ENCODE peak calls at places on chromosome 21, in five cellular contexts. G is epithelial cell of esophagus, S is lower lobe of right lung, O is foreskin keratinocyte, P is skeletal muscle cell. B is an unnamed sample.

GRCh38 chr21:29238967-29239289 is 59.8 kb upstream of the BACH1 start:
- DNase-seq in G (no peak), P (no peak), S (no peak), O (no peak), B (no peak)

GRCh38 chr21:41280115-41280919 is 36.3 kb upstream of the FAM3B start:
- DNase-seq in S (no peak), P (peak; percentile 39), O (no peak), G (no peak), B (peak; percentile 52)

GRCh38 chr21:39021475-39021832 is 161.8 kb downstream of the PSMG1 start:
- DNase-seq in O (no peak), G (no peak), S (no peak), P (no peak), B (no peak)

GRCh38 chr21:33661146-33661545 is 18.8 kb downstream of the ITSN1 start:
- DNase-seq in P (no peak), O (no peak), G (peak; percentile 52), S (no peak), B (no peak)

GRCh38 chr21:25506887-25507286 is 100.4 kb downstream of the MRPL39 start:
- DNase-seq in S (no peak), G (peak; percentile 65), P (peak; percentile 52), O (no peak), B (peak; percentile 56)

GRCh38 chr21:33388188-33388587 is 15.0 kb upstream of the IFNGR2 start:
- DNase-seq in S (no peak), P (no peak), G (no peak), O (no peak), B (no peak)

GRCh38 chr21:33419538-33420123 is 16.4 kb downstream of the IFNGR2 start:
- DNase-seq in G (peak; percentile 24), P (no peak), O (no peak), S (peak; percentile 58), B (no peak)

GRCh38 chr21:42003051-42003461 is 7.1 kb downstream of the ZBTB21 start:
- DNase-seq in S (no peak), O (peak; percentile 82), P (peak; percentile 37), G (no peak), B (no peak)

GRCh38 chr21:20971296-20971921 is 26.8 kb upstream of the NCAM2 start:
- DNase-seq in S (no peak), P (peak; percentile 25), O (peak; percentile 2), G (peak; percentile 52), B (peak; percentile 2)

GRCh38 chr21:31078796-31079195 is 40.5 kb upstream of the KRTAP19-8 start:
- DNase-seq in G (no peak), O (no peak), P (no peak), S (no peak), B (no peak)

GRCh38 chr21:40053007-40053406 is 185.8 kb downstream of the PCP4 start:
- DNase-seq in G (no peak), O (no peak), S (no peak), P (no peak), B (no peak)

B was measured in AG04450.